ENCODE peak calls at places on chromosomes 12 and 14, in five cellular contexts. M is AG08396; C is HepG2; Z is activated naive CD8-positive, alpha-beta T cell treated with anti-CD3 and anti-CD28 coated beads, Interleukin-2, amount 50 U/mL, for 24 hours; A is caudate nucleus. F is an unnamed sample.

GRCh38 chr14:78005325-78005724 is 164.8 kb upstream of the NRXN3 start:
- DNase-seq in M (no peak), C (no peak), Z (no peak), A (no peak), F (peak)

GRCh38 chr14:68506021-68506644 is 286.7 kb downstream of the ZFP36L1 start:
- DNase-seq in M (peak), C (no peak), Z (no peak), A (no peak), F (no peak)

GRCh38 chr12:59808317-59808910 is 212.6 kb downstream of the SLC16A7 start:
- DNase-seq in M (peak), C (peak), Z (no peak), A (no peak), F (peak)

GRCh38 chr12:101830391-101831325 is at the start of gene GNPTAB:
- DNase-seq in M (peak), C (peak), Z (peak), A (peak), F (peak)

GRCh38 chr12:109289004-109289403 is 20.1 kb downstream of the FOXN4 start:
- DNase-seq in M (no peak), C (no peak), Z (no peak), A (no peak), F (no peak)

GRCh38 chr14:73909681-73910080 is 23.0 kb downstream of the ZNF410 start:
- DNase-seq in M (no peak), C (no peak), Z (no peak), A (no peak), F (no peak)

GRCh38 chr12:11768233-11768965 is 118.9 kb downstream of the ETV6 start:
- DNase-seq in M (no peak), C (peak), Z (no peak), A (no peak), F (no peak)

GRCh38 chr12:89413234-89413633 is 60.9 kb upstream of the DUSP6 start:
- DNase-seq in M (no peak), C (no peak), Z (no peak), A (no peak), F (no peak)

GRCh38 chr12:65532744-65533143 is 254.3 kb downstream of the MSRB3 start:
- DNase-seq in M (peak), C (peak), Z (no peak), A (no peak), F (peak)

GRCh38 chr14:88129306-88130056 is 124.5 kb downstream of the GPR65 start:
- DNase-seq in M (peak), C (no peak), Z (no peak), A (no peak), F (peak)

F was measured in hepatocyte.